ENCODE peak calls at places on chromosomes 6 and 20, in eight cellular contexts. Z, G, W, U, C, F, X and D are unnamed samples.
A peak's percentile ranks its signal among the peaks of the same experiment; 100 is the strongest.

GRCh38 chr6:75203721-75204120 is 2.1 kb downstream of the COL12A1 start:
- DNase-seq in Z (no peak), G (no peak), W (no peak), U (no peak), C (no peak), F (no peak), X (peak; percentile 54), D (no peak)

GRCh38 chr6:35184580-35185301 is 29.0 kb upstream of the SCUBE3 start:
- DNase-seq in Z (no peak), G (no peak), W (no peak), U (no peak), C (no peak), F (no peak), X (no peak), D (no peak)

GRCh38 chr6:149948011-149948410 is 6.2 kb downstream of the ULBP2 start:
- DNase-seq in Z (no peak), G (no peak), W (no peak), U (no peak), C (no peak), F (no peak), X (no peak), D (no peak)

GRCh38 chr6:157235600-157236039 is 87.7 kb downstream of the TMEM242 start:
- DNase-seq in Z (peak; percentile 80), G (peak; percentile 27), W (no peak), U (peak; percentile 68), C (peak; percentile 73), F (peak; percentile 23), X (peak; percentile 49), D (no peak)

GRCh38 chr6:1621328-1621701 is 11.6 kb downstream of the FOXC1 start:
- DNase-seq in Z (peak; percentile 48), G (no peak), W (no peak), U (no peak), C (peak; percentile 57), F (no peak), X (no peak), D (no peak)

GRCh38 chr20:2822073-2822472 is 5.9 kb downstream of the TMEM239 start:
- DNase-seq in Z (no peak), G (peak; percentile 65), W (no peak), U (no peak), C (peak; percentile 27), F (no peak), X (peak; percentile 65), D (peak; percentile 6)

GRCh38 chr6:105111093-105111492 is 68.7 kb downstream of the POPDC3 start:
- DNase-seq in Z (no peak), G (no peak), W (no peak), U (no peak), C (no peak), F (no peak), X (no peak), D (no peak)

GRCh38 chr6:2507016-2507415 is 243.7 kb downstream of the MYLK4 start:
- DNase-seq in Z (no peak), G (no peak), W (no peak), U (no peak), C (no peak), F (no peak), X (no peak), D (no peak)

GRCh38 chr6:132188865-132189264 is 212.4 kb downstream of the MOXD1 start:
- DNase-seq in Z (no peak), G (peak; percentile 85), W (no peak), U (no peak), C (no peak), F (no peak), X (peak; percentile 89), D (no peak)

GRCh38 chr6:36853325-36853724 is 14.1 kb upstream of the CPNE5 start:
- DNase-seq in Z (no peak), G (peak; percentile 77), W (no peak), U (no peak), C (no peak), F (no peak), X (peak; percentile 77), D (no peak)

GRCh38 chr6:45946352-45946751 is 69.3 kb downstream of the CLIC5 start:
- DNase-seq in Z (peak; percentile 65), G (peak; percentile 73), W (no peak), U (no peak), C (peak; percentile 62), F (no peak), X (peak; percentile 82), D (peak; percentile 43)

GRCh38 chr20:23371496-23371895 is 9.5 kb downstream of the GZF1 start:
- DNase-seq in Z (no peak), G (no peak), W (no peak), U (no peak), C (no peak), F (no peak), X (no peak), D (no peak)